ENCODE peak calls at places on chromosomes 6 and 20, in eight cellular contexts. Z, I, C, H, V, E, L and D are unnamed samples.

GRCh38 chr20:7775072-7775471 is 165.2 kb downstream of the HAO1 start:
- DNase-seq in Z (no peak), I (no peak), C (no peak), H (no peak), V (no peak), E (no peak), L (no peak), D (no peak)

GRCh38 chr20:59295531-59295930 is 4.9 kb upstream of the EDN3 start:
- DNase-seq in Z (no peak), I (no peak), C (no peak), H (no peak), V (no peak), E (no peak), L (no peak), D (no peak)

GRCh38 chr6:163828038-163828790 is 413.7 kb downstream of the QKI start:
- DNase-seq in Z (no peak), I (no peak), C (no peak), H (no peak), V (no peak), E (no peak), L (no peak), D (no peak)

GRCh38 chr6:107458687-107459282 is 579 bp downstream of the PDSS2 start:
- DNase-seq in Z (peak; percentile 26), I (peak; percentile 38), C (no peak), H (no peak), V (no peak), E (no peak), L (no peak), D (no peak)

GRCh38 chr6:56669041-56669440 is 26.4 kb upstream of the DST start:
- DNase-seq in Z (no peak), I (no peak), C (no peak), H (no peak), V (no peak), E (no peak), L (no peak), D (no peak)

GRCh38 chr6:149492798-149493165 is 8.0 kb upstream of the ZC3H12D start:
- DNase-seq in Z (no peak), I (no peak), C (no peak), H (no peak), V (no peak), E (no peak), L (no peak), D (no peak)

GRCh38 chr20:50286174-50286511 is 95.5 kb downstream of the CEBPB start:
- DNase-seq in Z (no peak), I (no peak), C (no peak), H (no peak), V (no peak), E (no peak), L (no peak), D (no peak)

GRCh38 chr20:47502271-47502730 is 614 bp downstream of the NCOA3 start:
- DNase-seq in Z (peak; percentile 21), I (no peak), C (peak; percentile 60), H (no peak), V (peak; percentile 63), E (no peak), L (no peak), D (no peak)

GRCh38 chr6:17103715-17104114 is 1.9 kb downstream of the STMND1 start:
- DNase-seq in Z (no peak), I (no peak), C (no peak), H (no peak), V (no peak), E (no peak), L (no peak), D (no peak)

GRCh38 chr20:1830240-1830639 is 65.0 kb upstream of the SIRPA start:
- DNase-seq in Z (peak; percentile 94), I (peak; percentile 48), C (no peak), H (peak; percentile 87), V (peak; percentile 51), E (no peak), L (peak; percentile 38), D (peak; percentile 83)

GRCh38 chr6:163354085-163354484 is 60.4 kb upstream of the QKI start:
- DNase-seq in Z (peak; percentile 87), I (no peak), C (no peak), H (peak; percentile 9), V (no peak), E (no peak), L (no peak), D (no peak)

GRCh38 chr6:75460636-75461035 is 33.0 kb downstream of the FILIP1 start:
- DNase-seq in Z (peak; percentile 33), I (no peak), C (no peak), H (no peak), V (no peak), E (no peak), L (no peak), D (no peak)

GRCh38 chr20:34175072-34175471 is 63.0 kb upstream of the EIF2S2 start:
- DNase-seq in Z (no peak), I (no peak), C (no peak), H (no peak), V (no peak), E (no peak), L (no peak), D (no peak)

GRCh38 chr20:34493646-34494045 is 22.6 kb upstream of the DYNLRB1 start:
- DNase-seq in Z (no peak), I (no peak), C (no peak), H (no peak), V (no peak), E (no peak), L (no peak), D (no peak)

GRCh38 chr6:11729083-11729482 is 49.5 kb downstream of the ADTRP start:
- DNase-seq in Z (no peak), I (no peak), C (no peak), H (no peak), V (no peak), E (no peak), L (no peak), D (no peak)

GRCh38 chr6:105941616-105942412 is 144.3 kb upstream of the PRDM1 start:
- DNase-seq in Z (no peak), I (no peak), C (no peak), H (no peak), V (no peak), E (no peak), L (no peak), D (no peak)

GRCh38 chr6:37731888-37732287 is 34.2 kb upstream of the MDGA1 start:
- DNase-seq in Z (no peak), I (no peak), C (peak; percentile 71), H (no peak), V (no peak), E (no peak), L (no peak), D (no peak)

GRCh38 chr6:16733085-16733484 is 28.2 kb downstream of the ATXN1 start:
- DNase-seq in Z (no peak), I (no peak), C (no peak), H (no peak), V (no peak), E (no peak), L (peak; percentile 57), D (no peak)

GRCh38 chr6:44139351-44139743 is 12.0 kb downstream of the TMEM63B start:
- DNase-seq in Z (no peak), I (no peak), C (no peak), H (no peak), V (no peak), E (no peak), L (no peak), D (no peak)

GRCh38 chr6:44142835-44143234 is 15.5 kb downstream of the TMEM63B start:
- DNase-seq in Z (no peak), I (no peak), C (no peak), H (no peak), V (no peak), E (no peak), L (no peak), D (no peak)

GRCh38 chr6:44135173-44135748 is 7.9 kb downstream of the TMEM63B start:
- DNase-seq in Z (no peak), I (no peak), C (no peak), H (no peak), V (no peak), E (no peak), L (no peak), D (no peak)

GRCh38 chr6:44135875-44136274 is 8.5 kb downstream of the TMEM63B start:
- DNase-seq in Z (no peak), I (no peak), C (no peak), H (no peak), V (no peak), E (no peak), L (no peak), D (no peak)

DNA sequence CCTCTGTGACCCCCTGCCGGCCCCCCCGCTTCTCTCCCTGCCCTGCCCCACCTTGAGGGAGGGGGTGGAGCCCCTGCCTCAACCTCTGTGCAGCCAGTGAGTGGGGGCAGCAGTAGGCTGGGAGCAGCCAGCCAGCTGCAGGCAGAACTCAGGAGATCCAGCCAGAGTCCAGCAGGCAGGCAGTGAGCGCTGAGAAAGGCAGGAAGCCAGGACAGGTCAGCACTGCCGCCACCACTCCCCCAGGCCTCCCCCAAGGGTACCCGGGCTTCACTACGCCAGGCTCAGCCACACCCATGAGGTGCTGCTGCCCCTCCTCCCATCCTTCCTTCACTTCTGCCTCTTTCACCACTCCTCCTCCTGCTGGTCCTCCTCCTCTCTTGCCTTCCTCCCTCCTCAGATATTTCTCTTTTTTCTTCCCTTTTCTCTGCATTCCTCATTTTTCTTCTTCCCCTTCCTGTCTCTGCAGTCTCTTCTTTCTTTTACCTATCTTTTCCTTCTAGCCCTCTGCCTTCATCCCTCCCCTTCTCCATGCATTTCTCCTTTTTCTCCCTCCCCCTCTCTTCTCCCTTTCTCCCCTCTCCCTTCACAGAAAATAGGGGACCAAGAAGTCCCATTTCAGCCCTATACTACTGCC is 11.5 kb downstream of the TMEM63B start:
- DNase-seq in Z (no peak), I (no peak), C (no peak), H (no peak), V (no peak), E (no peak), L (no peak), D (no peak)
- H3K36me3 ChIP-seq in Z (peaks cover 10% of the 10 kb centered on the region), I (peaks cover 5% of the 10 kb centered on the region), C (peaks cover 92% of the 10 kb centered on the region), H (peaks cover 51% of the 10 kb centered on the region), V (no peaks in the 10 kb centered on the region), E (peaks cover 85% of the 10 kb centered on the region), L (peaks cover 7% of the 10 kb centered on the region), D (peaks cover 32% of the 10 kb centered on the region)

GRCh38 chr6:25652007-25652515 is at the start of gene SCGN:
- DNase-seq in Z (peak; percentile 77), I (peak; percentile 77), C (peak; percentile 62), H (no peak), V (peak; percentile 73), E (no peak), L (peak; percentile 43), D (no peak)
- H3K27me3 ChIP-seq in Z (peaks cover 74% of the 10 kb centered on the region), I (no peaks in the 10 kb centered on the region), C (peaks cover 43% of the 10 kb centered on the region), H (peaks cover 13% of the 10 kb centered on the region), V (no peaks in the 10 kb centered on the region), E (peaks cover 33% of the 10 kb centered on the region), L (no peaks in the 10 kb centered on the region), D (no peaks in the 10 kb centered on the region)

DNA sequence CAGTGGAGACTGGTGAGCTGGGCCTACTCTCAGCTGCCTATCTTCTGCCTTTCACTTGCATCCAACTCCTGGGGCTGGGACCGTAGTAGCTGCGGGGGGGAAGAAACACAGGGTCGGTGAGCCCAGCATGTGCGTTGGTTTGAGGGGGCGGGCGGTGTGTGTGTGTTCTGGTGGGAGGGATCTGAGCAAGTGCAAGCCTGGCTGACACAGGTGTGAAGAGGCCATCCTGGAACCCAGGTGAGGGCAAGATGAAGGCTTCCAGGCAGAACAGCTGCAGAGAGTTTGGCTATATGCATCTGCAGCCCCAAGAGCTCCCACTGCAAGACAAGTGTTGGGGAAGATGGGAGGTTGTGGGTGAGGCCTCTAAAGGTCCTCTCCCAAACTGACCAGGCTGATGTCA is 30.6 kb downstream of the MOCS1 start:
- DNase-seq in Z (no peak), I (no peak), C (no peak), H (no peak), V (no peak), E (no peak), L (no peak), D (no peak)
- TF ChIP-seq CTCF in Z (no peak), I (no peak), C (no peak), H (no peak), V (no peak), E (no peak), L (no peak), D (no peak)

GRCh38 chr6:90544085-90544484 is 42.8 kb downstream of the MAP3K7 start:
- DNase-seq in Z (no peak), I (no peak), C (no peak), H (no peak), V (no peak), E (no peak), L (no peak), D (no peak)
- H3K36me3 ChIP-seq in Z (peaks cover 50% of the 10 kb centered on the region), I (no peaks in the 10 kb centered on the region), C (peaks cover 81% of the 10 kb centered on the region), H (peaks cover 11% of the 10 kb centered on the region), V (no peaks in the 10 kb centered on the region), E (peaks cover 86% of the 10 kb centered on the region), L (peaks cover 26% of the 10 kb centered on the region), D (peaks cover 4% of the 10 kb centered on the region)